ENCODE peak calls at places on chromosomes 5 and 9, in nine cellular contexts. One of them, this sample, is unnamed.

GRCh38 chr9:81680506-81680905 is 8.8 kb downstream of the TLE1 start:
- DNase-seq in choroid plexus epithelial cell: no peak
- DNase-seq in stomach: no peak
- DNase-seq in HFF-Myc: no peak
- DNase-seq in CD8-positive, alpha-beta T cell: no peak
- DNase-seq in neural progenitor cell: peak
- DNase-seq in fibroblast of pulmonary artery: no peak
- DNase-seq in bronchial epithelial cell: no peak
- DNase-seq in foreskin fibroblast: no peak
- DNase-seq in this sample: no peak

GRCh38 chr5:136016945-136017530 is 11.8 kb upstream of the TGFBI start:
- DNase-seq in choroid plexus epithelial cell: peak
- DNase-seq in stomach: no peak
- DNase-seq in HFF-Myc: no peak
- DNase-seq in CD8-positive, alpha-beta T cell: no peak
- DNase-seq in neural progenitor cell: no peak
- DNase-seq in fibroblast of pulmonary artery: peak
- DNase-seq in bronchial epithelial cell: peak
- DNase-seq in foreskin fibroblast: peak
- DNase-seq in this sample: peak

GRCh38 chr5:163565931-163566608 is 60.7 kb downstream of the MAT2B start:
- DNase-seq in choroid plexus epithelial cell: peak
- DNase-seq in stomach: peak
- DNase-seq in HFF-Myc: no peak
- DNase-seq in CD8-positive, alpha-beta T cell: no peak
- DNase-seq in neural progenitor cell: peak
- DNase-seq in fibroblast of pulmonary artery: peak
- DNase-seq in bronchial epithelial cell: peak
- DNase-seq in foreskin fibroblast: peak
- DNase-seq in this sample: no peak

GRCh38 chr5:151288180-151288579 is 15.4 kb downstream of the SLC36A3 start:
- DNase-seq in choroid plexus epithelial cell: no peak
- DNase-seq in stomach: no peak
- DNase-seq in HFF-Myc: no peak
- DNase-seq in CD8-positive, alpha-beta T cell: no peak
- DNase-seq in neural progenitor cell: no peak
- DNase-seq in fibroblast of pulmonary artery: no peak
- DNase-seq in bronchial epithelial cell: peak
- DNase-seq in foreskin fibroblast: no peak
- DNase-seq in this sample: no peak

GRCh38 chr9:98766548-98766947 is 29.8 kb downstream of the ANKS6 start:
- DNase-seq in choroid plexus epithelial cell: peak
- DNase-seq in stomach: no peak
- DNase-seq in HFF-Myc: no peak
- DNase-seq in CD8-positive, alpha-beta T cell: no peak
- DNase-seq in neural progenitor cell: no peak
- DNase-seq in fibroblast of pulmonary artery: peak
- DNase-seq in bronchial epithelial cell: peak
- DNase-seq in foreskin fibroblast: peak
- DNase-seq in this sample: no peak

GRCh38 chr9:69554945-69555344 is 117.2 kb downstream of the APBA1 start:
- DNase-seq in choroid plexus epithelial cell: peak
- DNase-seq in stomach: no peak
- DNase-seq in HFF-Myc: no peak
- DNase-seq in CD8-positive, alpha-beta T cell: no peak
- DNase-seq in neural progenitor cell: no peak
- DNase-seq in fibroblast of pulmonary artery: peak
- DNase-seq in bronchial epithelial cell: peak
- DNase-seq in foreskin fibroblast: peak
- DNase-seq in this sample: peak

GRCh38 chr5:61603211-61603908 is 271.3 kb downstream of the ZSWIM6 start:
- DNase-seq in choroid plexus epithelial cell: peak
- DNase-seq in stomach: no peak
- DNase-seq in HFF-Myc: no peak
- DNase-seq in CD8-positive, alpha-beta T cell: no peak
- DNase-seq in neural progenitor cell: no peak
- DNase-seq in fibroblast of pulmonary artery: no peak
- DNase-seq in bronchial epithelial cell: no peak
- DNase-seq in foreskin fibroblast: peak
- DNase-seq in this sample: no peak

GRCh38 chr9:127122176-127123151 is at the start of gene ANGPTL2:
- DNase-seq in choroid plexus epithelial cell: peak
- DNase-seq in stomach: peak
- DNase-seq in HFF-Myc: peak
- DNase-seq in CD8-positive, alpha-beta T cell: no peak
- DNase-seq in neural progenitor cell: peak
- DNase-seq in fibroblast of pulmonary artery: peak
- DNase-seq in bronchial epithelial cell: peak
- DNase-seq in foreskin fibroblast: peak
- DNase-seq in this sample: peak

GRCh38 chr9:14846871-14847311 is 63.3 kb downstream of the FREM1 start:
- DNase-seq in choroid plexus epithelial cell: peak
- DNase-seq in stomach: peak
- DNase-seq in HFF-Myc: peak
- DNase-seq in CD8-positive, alpha-beta T cell: peak
- DNase-seq in neural progenitor cell: peak
- DNase-seq in fibroblast of pulmonary artery: peak
- DNase-seq in bronchial epithelial cell: peak
- DNase-seq in foreskin fibroblast: peak
- DNase-seq in this sample: peak

GRCh38 chr9:110066929-110067716 is 140.8 kb downstream of the C9orf152 start:
- DNase-seq in choroid plexus epithelial cell: peak
- DNase-seq in stomach: no peak
- DNase-seq in HFF-Myc: no peak
- DNase-seq in CD8-positive, alpha-beta T cell: no peak
- DNase-seq in neural progenitor cell: no peak
- DNase-seq in fibroblast of pulmonary artery: peak
- DNase-seq in bronchial epithelial cell: no peak
- DNase-seq in foreskin fibroblast: no peak
- DNase-seq in this sample: no peak

GRCh38 chr5:137114529-137114928 is 384.6 kb downstream of the SPOCK1 start:
- DNase-seq in choroid plexus epithelial cell: peak
- DNase-seq in stomach: no peak
- DNase-seq in HFF-Myc: no peak
- DNase-seq in CD8-positive, alpha-beta T cell: no peak
- DNase-seq in neural progenitor cell: no peak
- DNase-seq in fibroblast of pulmonary artery: peak
- DNase-seq in bronchial epithelial cell: peak
- DNase-seq in foreskin fibroblast: peak
- DNase-seq in this sample: no peak

GRCh38 chr9:111298831-111299603 is 31.0 kb downstream of the OR2K2 start:
- DNase-seq in choroid plexus epithelial cell: peak
- DNase-seq in stomach: no peak
- DNase-seq in HFF-Myc: peak
- DNase-seq in CD8-positive, alpha-beta T cell: no peak
- DNase-seq in neural progenitor cell: peak
- DNase-seq in fibroblast of pulmonary artery: peak
- DNase-seq in bronchial epithelial cell: peak
- DNase-seq in foreskin fibroblast: peak
- DNase-seq in this sample: peak

GRCh38 chr5:75235711-75236110 is 967 bp downstream of the ANKRD31 start:
- DNase-seq in choroid plexus epithelial cell: no peak
- DNase-seq in stomach: no peak
- DNase-seq in HFF-Myc: no peak
- DNase-seq in CD8-positive, alpha-beta T cell: no peak
- DNase-seq in neural progenitor cell: no peak
- DNase-seq in fibroblast of pulmonary artery: no peak
- DNase-seq in bronchial epithelial cell: no peak
- DNase-seq in foreskin fibroblast: no peak
- DNase-seq in this sample: no peak
- H3K4me3 ChIP-seq in choroid plexus epithelial cell: no peak
- H3K4me3 ChIP-seq in stomach: no peak
- H3K4me3 ChIP-seq in HFF-Myc: peak
- H3K4me3 ChIP-seq in CD8-positive, alpha-beta T cell: no peak
- H3K4me3 ChIP-seq in neural progenitor cell: no peak
- H3K4me3 ChIP-seq in fibroblast of pulmonary artery: no peak
- H3K4me3 ChIP-seq in bronchial epithelial cell: no peak
- H3K4me3 ChIP-seq in foreskin fibroblast: no peak
- H3K4me3 ChIP-seq in this sample: no peak

GRCh38 chr9:113876806-113877236 is 712 bp downstream of the ZNF618 start:
- DNase-seq in choroid plexus epithelial cell: peak
- DNase-seq in stomach: no peak
- DNase-seq in HFF-Myc: no peak
- DNase-seq in CD8-positive, alpha-beta T cell: no peak
- DNase-seq in neural progenitor cell: peak
- DNase-seq in fibroblast of pulmonary artery: peak
- DNase-seq in bronchial epithelial cell: peak
- DNase-seq in foreskin fibroblast: peak
- DNase-seq in this sample: no peak
- TF ChIP-seq CTCF in choroid plexus epithelial cell: peak
- TF ChIP-seq CTCF in stomach: peak
- TF ChIP-seq CTCF in HFF-Myc: no peak
- TF ChIP-seq CTCF in CD8-positive, alpha-beta T cell: peak
- TF ChIP-seq CTCF in neural progenitor cell: peak
- TF ChIP-seq CTCF in fibroblast of pulmonary artery: peak
- TF ChIP-seq CTCF in bronchial epithelial cell: peak
- TF ChIP-seq CTCF in foreskin fibroblast: peak
- TF ChIP-seq CTCF in this sample: peak

GRCh38 chr5:148926207-148926606 is 99.8 kb downstream of the ADRB2 start:
- DNase-seq in choroid plexus epithelial cell: no peak
- DNase-seq in stomach: no peak
- DNase-seq in HFF-Myc: no peak
- DNase-seq in CD8-positive, alpha-beta T cell: no peak
- DNase-seq in neural progenitor cell: no peak
- DNase-seq in fibroblast of pulmonary artery: no peak
- DNase-seq in bronchial epithelial cell: no peak
- DNase-seq in foreskin fibroblast: no peak
- DNase-seq in this sample: no peak

GRCh38 chr5:148928141-148928540 is 101.7 kb downstream of the ADRB2 start:
- DNase-seq in choroid plexus epithelial cell: no peak
- DNase-seq in stomach: no peak
- DNase-seq in HFF-Myc: no peak
- DNase-seq in CD8-positive, alpha-beta T cell: no peak
- DNase-seq in neural progenitor cell: no peak
- DNase-seq in fibroblast of pulmonary artery: peak
- DNase-seq in bronchial epithelial cell: peak
- DNase-seq in foreskin fibroblast: peak
- DNase-seq in this sample: no peak

GRCh38 chr5:148931453-148932057 is 105.1 kb downstream of the ADRB2 start:
- DNase-seq in choroid plexus epithelial cell: no peak
- DNase-seq in stomach: no peak
- DNase-seq in HFF-Myc: no peak
- DNase-seq in CD8-positive, alpha-beta T cell: no peak
- DNase-seq in neural progenitor cell: no peak
- DNase-seq in fibroblast of pulmonary artery: no peak
- DNase-seq in bronchial epithelial cell: no peak
- DNase-seq in foreskin fibroblast: no peak
- DNase-seq in this sample: no peak

GRCh38 chr5:148924817-148925216 is 98.4 kb downstream of the ADRB2 start:
- DNase-seq in choroid plexus epithelial cell: no peak
- DNase-seq in stomach: peak
- DNase-seq in HFF-Myc: no peak
- DNase-seq in CD8-positive, alpha-beta T cell: no peak
- DNase-seq in neural progenitor cell: no peak
- DNase-seq in fibroblast of pulmonary artery: peak
- DNase-seq in bronchial epithelial cell: peak
- DNase-seq in foreskin fibroblast: no peak
- DNase-seq in this sample: no peak

GRCh38 chr5:148927307-148927946 is 101.0 kb downstream of the ADRB2 start:
- DNase-seq in choroid plexus epithelial cell: no peak
- DNase-seq in stomach: no peak
- DNase-seq in HFF-Myc: no peak
- DNase-seq in CD8-positive, alpha-beta T cell: no peak
- DNase-seq in neural progenitor cell: no peak
- DNase-seq in fibroblast of pulmonary artery: no peak
- DNase-seq in bronchial epithelial cell: no peak
- DNase-seq in foreskin fibroblast: no peak
- DNase-seq in this sample: no peak
- H3K4me3 ChIP-seq in choroid plexus epithelial cell: no peak
- H3K4me3 ChIP-seq in stomach: no peak
- H3K4me3 ChIP-seq in HFF-Myc: no peak
- H3K4me3 ChIP-seq in CD8-positive, alpha-beta T cell: no peak
- H3K4me3 ChIP-seq in neural progenitor cell: no peak
- H3K4me3 ChIP-seq in fibroblast of pulmonary artery: no peak
- H3K4me3 ChIP-seq in bronchial epithelial cell: no peak
- H3K4me3 ChIP-seq in foreskin fibroblast: no peak
- H3K4me3 ChIP-seq in this sample: no peak

GRCh38 chr5:53481887-53482716 is 1.7 kb downstream of the FST start:
- DNase-seq in choroid plexus epithelial cell: peak
- DNase-seq in stomach: peak
- DNase-seq in HFF-Myc: no peak
- DNase-seq in CD8-positive, alpha-beta T cell: no peak
- DNase-seq in neural progenitor cell: peak
- DNase-seq in fibroblast of pulmonary artery: peak
- DNase-seq in bronchial epithelial cell: peak
- DNase-seq in foreskin fibroblast: peak
- DNase-seq in this sample: no peak

GRCh38 chr5:53481354-53481886 is 991 bp downstream of the FST start:
- DNase-seq in choroid plexus epithelial cell: no peak
- DNase-seq in stomach: no peak
- DNase-seq in HFF-Myc: no peak
- DNase-seq in CD8-positive, alpha-beta T cell: no peak
- DNase-seq in neural progenitor cell: no peak
- DNase-seq in fibroblast of pulmonary artery: peak
- DNase-seq in bronchial epithelial cell: no peak
- DNase-seq in foreskin fibroblast: peak
- DNase-seq in this sample: no peak

GRCh38 chr5:53479045-53479655 is 1.3 kb upstream of the FST start:
- DNase-seq in choroid plexus epithelial cell: peak
- DNase-seq in stomach: no peak
- DNase-seq in HFF-Myc: no peak
- DNase-seq in CD8-positive, alpha-beta T cell: no peak
- DNase-seq in neural progenitor cell: peak
- DNase-seq in fibroblast of pulmonary artery: peak
- DNase-seq in bronchial epithelial cell: no peak
- DNase-seq in foreskin fibroblast: no peak
- DNase-seq in this sample: no peak

GRCh38 chr5:53479656-53480473 is 564 bp upstream of the FST start:
- DNase-seq in choroid plexus epithelial cell: peak
- DNase-seq in stomach: peak
- DNase-seq in HFF-Myc: no peak
- DNase-seq in CD8-positive, alpha-beta T cell: no peak
- DNase-seq in neural progenitor cell: peak
- DNase-seq in fibroblast of pulmonary artery: peak
- DNase-seq in bronchial epithelial cell: no peak
- DNase-seq in foreskin fibroblast: peak
- DNase-seq in this sample: no peak

DNA sequence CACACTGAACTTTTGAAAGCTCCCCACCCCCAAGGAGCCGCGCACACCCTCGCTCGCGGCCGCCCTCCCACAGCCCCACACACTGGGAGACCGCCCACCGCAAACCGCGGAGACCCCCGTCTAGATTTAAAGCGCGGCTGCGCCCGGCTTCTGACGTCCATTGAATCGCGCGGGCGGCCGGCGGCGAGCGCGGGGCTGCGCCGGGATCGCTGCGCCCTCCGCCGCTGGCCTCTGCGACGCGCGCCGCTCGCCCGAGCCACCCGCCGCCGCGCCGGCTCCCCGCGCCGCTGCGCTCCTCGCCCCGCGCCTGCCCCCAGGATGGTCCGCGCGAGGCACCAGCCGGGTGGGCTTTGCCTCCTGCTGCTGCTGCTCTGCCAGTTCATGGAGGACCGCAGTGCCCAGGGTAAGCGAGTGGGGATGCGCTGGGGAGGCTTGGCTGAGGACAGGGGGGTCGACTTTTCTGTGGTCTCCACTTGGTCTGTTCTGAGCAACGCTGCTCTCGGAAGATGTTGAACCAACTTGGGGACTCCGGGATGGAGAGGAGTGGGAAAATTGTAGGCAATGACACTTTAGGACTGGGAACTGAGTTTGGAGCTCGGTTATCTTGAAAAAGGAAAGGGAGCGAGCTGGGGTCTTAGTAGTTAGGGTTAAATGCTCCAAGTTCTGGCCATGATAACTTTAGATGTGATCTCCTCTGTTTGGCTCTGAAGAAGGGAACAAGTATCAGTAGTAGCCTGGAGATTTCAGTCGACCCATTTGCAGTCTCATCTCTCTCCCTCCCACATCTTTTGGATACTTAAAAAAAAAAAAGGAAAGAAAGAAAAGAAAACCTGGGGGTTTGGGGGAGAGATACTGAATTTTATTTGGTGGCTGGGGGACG is at the start of gene FST:
- DNase-seq in choroid plexus epithelial cell: peak
- DNase-seq in stomach: peak
- DNase-seq in HFF-Myc: no peak
- DNase-seq in CD8-positive, alpha-beta T cell: no peak
- DNase-seq in neural progenitor cell: peak
- DNase-seq in fibroblast of pulmonary artery: peak
- DNase-seq in bronchial epithelial cell: no peak
- DNase-seq in foreskin fibroblast: peak
- DNase-seq in this sample: no peak
- TF ChIP-seq CTCF in choroid plexus epithelial cell: no peak
- TF ChIP-seq CTCF in stomach: no peak
- TF ChIP-seq CTCF in HFF-Myc: no peak
- TF ChIP-seq CTCF in CD8-positive, alpha-beta T cell: no peak
- TF ChIP-seq CTCF in neural progenitor cell: no peak
- TF ChIP-seq CTCF in fibroblast of pulmonary artery: no peak
- TF ChIP-seq CTCF in bronchial epithelial cell: no peak
- TF ChIP-seq CTCF in foreskin fibroblast: no peak
- TF ChIP-seq CTCF in this sample: no peak